ENCODE peak calls at places on chromosomes 16 and 17, in five cellular contexts. One of them, this sample, is unnamed.

GRCh38 chr16:57711331-57711730 is 16.7 kb downstream of the DRC7 start:
- DNase-seq in ascending aorta: no peak
- DNase-seq in H9: no peak
- DNase-seq in fibroblast of villous mesenchyme: no peak
- DNase-seq in epithelial cell of esophagus: no peak
- DNase-seq in this sample: no peak

GRCh38 chr16:86988920-86989715 is 328.1 kb downstream of the C16orf95 start:
- DNase-seq in epithelial cell of esophagus: no peak
- DNase-seq in ascending aorta: no peak
- DNase-seq in H9: no peak
- DNase-seq in fibroblast of villous mesenchyme: peak
- DNase-seq in this sample: peak

GRCh38 chr17:56834380-56835258 is 668 bp downstream of the DGKE start:
- DNase-seq in ascending aorta: no peak
- DNase-seq in epithelial cell of esophagus: peak
- DNase-seq in fibroblast of villous mesenchyme: peak
- DNase-seq in H9: peak
- DNase-seq in this sample: peak

GRCh38 chr17:71438631-71439146 is 682.1 kb upstream of the SOX9 start:
- DNase-seq in ascending aorta: no peak
- DNase-seq in fibroblast of villous mesenchyme: peak
- DNase-seq in epithelial cell of esophagus: peak
- DNase-seq in H9: no peak
- DNase-seq in this sample: no peak

GRCh38 chr17:38451840-38452529 is 23.7 kb downstream of the ARHGAP23 start:
- DNase-seq in H9: peak
- DNase-seq in ascending aorta: no peak
- DNase-seq in epithelial cell of esophagus: peak
- DNase-seq in fibroblast of villous mesenchyme: peak
- DNase-seq in this sample: peak

GRCh38 chr16:79839851-79840321 is 239.3 kb upstream of the MAF start:
- DNase-seq in fibroblast of villous mesenchyme: no peak
- DNase-seq in H9: no peak
- DNase-seq in epithelial cell of esophagus: no peak
- DNase-seq in ascending aorta: no peak
- DNase-seq in this sample: no peak

GRCh38 chr16:4142268-4142667 is 26.0 kb upstream of the ADCY9 start:
- DNase-seq in H9: no peak
- DNase-seq in fibroblast of villous mesenchyme: no peak
- DNase-seq in epithelial cell of esophagus: peak
- DNase-seq in ascending aorta: no peak
- DNase-seq in this sample: no peak

GRCh38 chr17:20896153-20896649 is 146.6 kb downstream of the USP22 start:
- DNase-seq in H9: peak
- DNase-seq in epithelial cell of esophagus: peak
- DNase-seq in fibroblast of villous mesenchyme: no peak
- DNase-seq in ascending aorta: no peak
- DNase-seq in this sample: no peak

GRCh38 chr16:30032083-30032819 is 1.2 kb upstream of the TLCD3B start:
- DNase-seq in ascending aorta: no peak
- DNase-seq in epithelial cell of esophagus: peak
- DNase-seq in fibroblast of villous mesenchyme: peak
- DNase-seq in H9: peak
- DNase-seq in this sample: peak

GRCh38 chr17:65270932-65271700 is 133.9 kb downstream of the RGS9 start:
- DNase-seq in ascending aorta: no peak
- DNase-seq in fibroblast of villous mesenchyme: no peak
- DNase-seq in epithelial cell of esophagus: no peak
- DNase-seq in H9: no peak
- DNase-seq in this sample: no peak

GRCh38 chr16:84739349-84740124 is 39.7 kb downstream of the USP10 start:
- DNase-seq in H9: no peak
- DNase-seq in fibroblast of villous mesenchyme: peak
- DNase-seq in epithelial cell of esophagus: peak
- DNase-seq in ascending aorta: no peak
- DNase-seq in this sample: no peak

GRCh38 chr17:67476787-67477335 is 99.8 kb downstream of the PITPNC1 start:
- DNase-seq in epithelial cell of esophagus: no peak
- DNase-seq in ascending aorta: no peak
- DNase-seq in H9: no peak
- DNase-seq in fibroblast of villous mesenchyme: no peak
- DNase-seq in this sample: no peak

GRCh38 chr16:85286066-85286712 is 173.9 kb upstream of the CIBAR2 start:
- DNase-seq in ascending aorta: peak
- DNase-seq in epithelial cell of esophagus: peak
- DNase-seq in H9: no peak
- DNase-seq in fibroblast of villous mesenchyme: peak
- DNase-seq in this sample: no peak

GRCh38 chr17:64221679-64222078 is 41.4 kb downstream of the TEX2 start:
- DNase-seq in fibroblast of villous mesenchyme: no peak
- DNase-seq in epithelial cell of esophagus: no peak
- DNase-seq in ascending aorta: no peak
- DNase-seq in H9: no peak
- DNase-seq in this sample: no peak

GRCh38 chr16:58426095-58426494 is 33.8 kb downstream of the GINS3 start:
- DNase-seq in epithelial cell of esophagus: no peak
- DNase-seq in H9: no peak
- DNase-seq in fibroblast of villous mesenchyme: no peak
- DNase-seq in ascending aorta: no peak
- DNase-seq in this sample: no peak

GRCh38 chr17:1736348-1737281 is 6.1 kb upstream of the SERPINF2 start:
- DNase-seq in epithelial cell of esophagus: peak
- DNase-seq in fibroblast of villous mesenchyme: peak
- DNase-seq in ascending aorta: no peak
- DNase-seq in H9: no peak
- DNase-seq in this sample: peak

DNA sequence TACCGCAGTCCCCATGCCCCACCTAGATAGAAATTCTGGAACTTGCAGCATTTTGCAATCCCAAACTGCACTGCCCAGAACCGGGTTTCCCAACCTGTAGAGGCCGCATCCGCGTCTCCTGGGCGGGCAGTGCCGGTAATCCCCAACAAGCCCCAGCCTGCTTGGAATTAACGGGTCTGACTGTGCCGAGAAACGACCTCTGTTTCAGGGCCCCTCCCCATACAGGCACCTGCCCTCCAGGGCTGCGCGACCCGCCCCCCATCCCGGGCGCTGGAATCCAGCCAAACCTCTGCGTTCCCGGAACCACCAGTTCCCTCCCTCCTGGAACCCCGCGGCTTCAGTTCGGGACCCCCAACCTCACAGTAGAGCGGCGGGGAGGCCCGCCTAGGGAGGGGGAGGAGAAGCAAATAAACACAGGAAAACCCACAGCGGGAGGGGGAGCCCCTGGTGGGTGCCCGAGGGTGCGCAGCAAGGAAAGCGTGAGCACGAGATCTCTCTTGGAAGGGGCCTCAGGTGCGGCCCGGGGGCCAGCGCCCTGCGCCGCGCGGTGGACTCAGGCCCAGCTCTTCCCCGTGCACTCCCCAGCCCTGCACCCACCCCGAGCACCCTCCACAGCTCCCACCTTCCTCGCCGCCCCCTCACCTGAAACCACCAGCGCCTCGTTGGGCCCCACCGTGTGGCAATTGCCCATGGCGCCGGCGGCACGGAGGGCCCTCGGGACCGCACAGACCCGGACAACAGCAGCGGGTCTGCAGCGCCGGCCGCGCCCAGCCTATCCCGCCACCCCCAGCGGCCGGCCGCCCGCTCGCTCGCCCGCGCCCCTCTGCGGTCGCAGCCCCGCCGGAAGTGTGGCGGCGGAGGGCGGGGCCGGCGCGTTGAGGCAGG is at the start of gene FLOT2:
- DNase-seq in epithelial cell of esophagus: peak
- DNase-seq in ascending aorta: no peak
- DNase-seq in fibroblast of villous mesenchyme: peak
- DNase-seq in H9: peak
- DNase-seq in this sample: peak
- TF ChIP-seq CTCF in epithelial cell of esophagus: no peak
- TF ChIP-seq CTCF in ascending aorta: peak
- TF ChIP-seq CTCF in fibroblast of villous mesenchyme: peak
- TF ChIP-seq CTCF in H9: peak
- TF ChIP-seq CTCF in this sample: no peak

DNA sequence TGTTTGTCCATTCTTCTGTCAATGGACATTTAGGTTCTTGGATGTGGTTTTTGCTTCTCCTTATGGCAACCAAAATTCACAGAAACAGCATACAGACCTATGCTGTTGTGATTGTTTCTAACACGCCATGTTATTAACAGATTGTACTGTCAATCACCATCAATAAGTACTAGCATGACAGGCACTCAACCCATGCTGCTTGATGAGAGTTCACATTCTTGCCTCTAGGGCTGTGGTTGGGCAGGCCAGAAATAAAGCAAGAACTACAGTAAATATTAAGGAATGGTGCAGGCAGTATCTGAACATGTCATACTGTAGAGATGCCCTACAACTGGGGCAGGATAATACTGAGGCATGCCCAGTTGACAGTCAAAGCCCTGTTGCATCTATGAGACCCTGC is 171.2 kb upstream of the ZFHX3 start:
- DNase-seq in ascending aorta: no peak
- DNase-seq in epithelial cell of esophagus: no peak
- DNase-seq in H9: no peak
- DNase-seq in fibroblast of villous mesenchyme: no peak
- DNase-seq in this sample: no peak
- TF ChIP-seq CTCF in ascending aorta: no peak
- TF ChIP-seq CTCF in epithelial cell of esophagus: no peak
- TF ChIP-seq CTCF in H9: peak
- TF ChIP-seq CTCF in fibroblast of villous mesenchyme: peak
- TF ChIP-seq CTCF in this sample: no peak

GRCh38 chr17:41777157-41777578 is 9.3 kb downstream of the JUP start:
- DNase-seq in H9: peak
- DNase-seq in ascending aorta: no peak
- DNase-seq in fibroblast of villous mesenchyme: no peak
- DNase-seq in epithelial cell of esophagus: peak
- DNase-seq in this sample: peak
- TF ChIP-seq CTCF in H9: no peak
- TF ChIP-seq CTCF in ascending aorta: no peak
- TF ChIP-seq CTCF in fibroblast of villous mesenchyme: peak
- TF ChIP-seq CTCF in epithelial cell of esophagus: peak
- TF ChIP-seq CTCF in this sample: no peak

DNA sequence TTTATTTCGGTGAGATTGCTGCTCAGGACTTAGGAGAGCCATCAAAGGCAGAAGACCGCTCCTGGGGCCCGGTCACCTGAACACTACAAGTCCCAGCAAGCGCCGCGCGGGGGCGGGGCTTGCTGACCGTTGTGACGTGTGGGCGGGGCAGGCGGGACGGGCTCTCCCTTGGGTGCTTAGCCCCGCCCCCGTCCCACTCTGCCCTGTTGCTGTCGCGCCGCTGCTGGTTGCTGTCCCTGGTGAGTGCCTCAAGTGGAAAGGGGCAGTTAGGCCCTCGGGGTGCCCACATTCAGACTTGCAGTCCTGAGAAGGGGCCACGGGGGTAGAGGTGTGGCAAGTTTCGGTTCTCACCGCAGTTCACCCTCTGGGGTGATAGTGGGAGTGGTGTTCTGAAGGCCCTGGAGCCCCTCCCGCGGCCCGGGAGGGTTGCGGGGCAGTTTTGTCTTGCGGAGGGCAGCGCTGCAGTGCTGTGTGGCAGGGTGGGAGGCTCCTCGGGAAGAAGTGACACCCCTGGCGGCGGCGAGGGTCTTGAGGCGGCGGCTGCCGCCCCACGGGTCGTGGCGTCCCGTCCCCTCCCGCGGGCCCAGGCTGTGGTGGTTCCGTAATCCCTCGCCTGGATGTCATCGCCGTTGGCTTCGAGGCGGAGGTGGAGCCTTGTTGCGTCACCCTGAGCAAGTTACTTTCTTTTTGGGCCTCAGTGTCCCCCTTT is at the start of gene CALCOCO2:
- DNase-seq in ascending aorta: peak
- DNase-seq in fibroblast of villous mesenchyme: peak
- DNase-seq in H9: peak
- DNase-seq in epithelial cell of esophagus: peak
- DNase-seq in this sample: peak
- TF ChIP-seq CTCF in ascending aorta: peak
- TF ChIP-seq CTCF in fibroblast of villous mesenchyme: no peak
- TF ChIP-seq CTCF in H9: no peak
- TF ChIP-seq CTCF in epithelial cell of esophagus: no peak
- TF ChIP-seq CTCF in this sample: no peak

GRCh38 chr17:62628845-62629555 is 1.5 kb downstream of the MRC2 start:
- DNase-seq in ascending aorta: no peak
- DNase-seq in epithelial cell of esophagus: no peak
- DNase-seq in H9: peak
- DNase-seq in fibroblast of villous mesenchyme: peak
- DNase-seq in this sample: peak

GRCh38 chr17:62625870-62626200 is 1.6 kb upstream of the MRC2 start:
- DNase-seq in H9: peak
- DNase-seq in fibroblast of villous mesenchyme: peak
- DNase-seq in epithelial cell of esophagus: no peak
- DNase-seq in ascending aorta: no peak
- DNase-seq in this sample: no peak

GRCh38 chr17:62627904-62628603 is 584 bp downstream of the MRC2 start:
- DNase-seq in fibroblast of villous mesenchyme: peak
- DNase-seq in ascending aorta: no peak
- DNase-seq in epithelial cell of esophagus: peak
- DNase-seq in H9: peak
- DNase-seq in this sample: peak

GRCh38 chr17:62626719-62627218 is 701 bp upstream of the MRC2 start:
- DNase-seq in H9: peak
- DNase-seq in epithelial cell of esophagus: peak
- DNase-seq in ascending aorta: no peak
- DNase-seq in fibroblast of villous mesenchyme: peak
- DNase-seq in this sample: no peak

DNA sequence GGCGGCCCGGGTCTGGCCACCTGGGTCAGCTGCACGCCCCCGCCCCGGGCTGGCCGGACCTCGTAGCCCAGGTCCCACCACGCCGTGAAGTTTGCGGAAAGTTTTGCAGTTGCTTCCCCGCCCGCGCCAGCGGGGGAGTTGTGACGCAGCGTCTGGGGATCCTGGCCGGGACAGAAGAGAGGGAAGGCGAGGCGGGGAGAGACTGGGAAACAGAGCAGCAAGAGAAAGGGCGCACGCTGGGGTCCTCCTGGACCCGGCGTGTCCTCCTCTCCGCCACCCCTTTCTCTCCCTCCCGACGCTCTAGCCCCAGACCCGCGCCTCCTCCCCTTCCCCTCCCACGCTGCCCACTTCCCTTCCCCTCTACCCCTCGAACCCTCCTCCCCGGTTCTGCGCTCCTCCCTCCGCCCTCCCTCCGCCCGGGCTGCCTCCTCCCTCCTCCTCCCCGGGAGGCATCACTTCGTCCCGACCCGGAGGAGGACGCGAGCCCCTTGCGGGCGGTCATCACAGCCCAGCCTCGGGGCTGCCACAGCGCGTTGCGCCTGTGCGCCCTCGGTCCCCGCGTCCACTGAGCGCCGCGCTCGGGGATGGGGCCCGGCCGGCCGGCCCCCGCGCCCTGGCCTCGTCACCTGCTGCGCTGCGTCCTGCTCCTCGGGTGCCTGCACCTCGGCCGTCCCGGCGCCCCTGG is at the start of gene MRC2:
- DNase-seq in ascending aorta: no peak
- DNase-seq in H9: peak
- DNase-seq in fibroblast of villous mesenchyme: peak
- DNase-seq in epithelial cell of esophagus: peak
- DNase-seq in this sample: peak
- TF ChIP-seq CTCF in ascending aorta: no peak
- TF ChIP-seq CTCF in H9: no peak
- TF ChIP-seq CTCF in fibroblast of villous mesenchyme: no peak
- TF ChIP-seq CTCF in epithelial cell of esophagus: no peak
- TF ChIP-seq CTCF in this sample: no peak

This sample was measured in nephron progenitor cell.